ENCODE peak calls at places on chromosomes 12 and 14, in five cellular contexts. Z, O, D, Y and K are unnamed samples.

GRCh38 chr14:97578982-97579381 is 781.8 kb downstream of the VRK1 start:
- DNase-seq in Z (no peak), O (no peak), D (no peak), Y (no peak), K (no peak)

GRCh38 chr12:94615284-94616216 is 34.8 kb downstream of the TMCC3 start:
- DNase-seq in Z (no peak), O (peak), D (no peak), Y (peak), K (no peak)

GRCh38 chr14:64718762-64719161 is 14.5 kb downstream of the PLEKHG3 start:
- DNase-seq in Z (no peak), O (peak), D (no peak), Y (no peak), K (no peak)

GRCh38 chr14:20278414-20278813 is 27.3 kb downstream of the TTC5 start:
- DNase-seq in Z (no peak), O (peak), D (no peak), Y (peak), K (peak)

GRCh38 chr12:77559400-77560074 is 271.2 kb upstream of the NAV3 start:
- DNase-seq in Z (no peak), O (no peak), D (no peak), Y (peak), K (no peak)

GRCh38 chr14:68794130-68794855 is 1.4 kb upstream of the ZFP36L1 start:
- DNase-seq in Z (peak), O (peak), D (no peak), Y (peak), K (peak)

GRCh38 chr14:85214471-85214870 is 315.5 kb upstream of the FLRT2 start:
- DNase-seq in Z (no peak), O (peak), D (no peak), Y (no peak), K (no peak)

GRCh38 chr14:49908433-49908782 is 15.5 kb downstream of the ARF6 start:
- DNase-seq in Z (no peak), O (no peak), D (no peak), Y (no peak), K (no peak)

GRCh38 chr12:25155031-25155576 is 39.9 kb downstream of the DNAI7 start:
- DNase-seq in Z (peak), O (peak), D (no peak), Y (no peak), K (no peak)

GRCh38 chr14:105018414-105018813 is 2.5 kb downstream of the CDCA4 start:
- DNase-seq in Z (no peak), O (no peak), D (no peak), Y (no peak), K (no peak)

GRCh38 chr12:5548152-5548933 is 116.4 kb downstream of the NTF3 start:
- DNase-seq in Z (no peak), O (no peak), D (no peak), Y (no peak), K (no peak)

GRCh38 chr14:72617391-72618011 is 276.4 kb downstream of the DPF3 start:
- DNase-seq in Z (peak), O (peak), D (no peak), Y (peak), K (peak)

GRCh38 chr12:104519190-104519857 is 62.6 kb downstream of the CHST11 start:
- DNase-seq in Z (no peak), O (no peak), D (no peak), Y (no peak), K (no peak)

GRCh38 chr14:29900609-29901350 is 26.9 kb downstream of the PRKD1 start:
- DNase-seq in Z (no peak), O (no peak), D (no peak), Y (no peak), K (no peak)

GRCh38 chr14:25400607-25401206 is 350.8 kb upstream of the STXBP6 start:
- DNase-seq in Z (peak), O (peak), D (peak), Y (peak), K (no peak)

GRCh38 chr12:52506858-52507715 is 13.1 kb downstream of the KRT5 start:
- DNase-seq in Z (peak), O (peak), D (peak), Y (no peak), K (no peak)

GRCh38 chr14:100004392-100004791 is 60.8 kb upstream of the EVL start:
- DNase-seq in Z (no peak), O (no peak), D (no peak), Y (no peak), K (no peak)

GRCh38 chr12:119713551-119714031 is 45.7 kb downstream of the PRKAB1 start:
- DNase-seq in Z (no peak), O (no peak), D (peak), Y (no peak), K (no peak)

GRCh38 chr12:115203661-115204060 is 519.7 kb upstream of the TBX3 start:
- DNase-seq in Z (peak), O (peak), D (no peak), Y (no peak), K (no peak)

GRCh38 chr12:65948320-65949008 is 124.2 kb downstream of the HMGA2 start:
- DNase-seq in Z (peak), O (peak), D (no peak), Y (peak), K (peak)

GRCh38 chr14:31027847-31028246 is 1.7 kb upstream of the STRN3 start:
- DNase-seq in Z (no peak), O (no peak), D (no peak), Y (no peak), K (no peak)

GRCh38 chr12:70794131-70794530 is 126.4 kb downstream of the PTPRR start:
- DNase-seq in Z (no peak), O (no peak), D (no peak), Y (no peak), K (no peak)

GRCh38 chr14:50520947-50521815 is 11.2 kb downstream of the MAP4K5 start:
- DNase-seq in Z (peak), O (peak), D (no peak), Y (no peak), K (no peak)

GRCh38 chr12:64694130-64695078 is 64.8 kb downstream of the GNS start:
- DNase-seq in Z (no peak), O (no peak), D (no peak), Y (no peak), K (no peak)

GRCh38 chr14:73272393-73272792 is 35.1 kb downstream of the PAPLN start:
- DNase-seq in Z (no peak), O (no peak), D (no peak), Y (no peak), K (no peak)

GRCh38 chr14:26947265-26947664 is 349.4 kb upstream of the NOVA1 start:
- DNase-seq in Z (no peak), O (no peak), D (no peak), Y (no peak), K (no peak)

GRCh38 chr12:47811581-47812484 is 7.9 kb downstream of the HDAC7 start:
- DNase-seq in Z (peak), O (peak), D (no peak), Y (peak), K (peak)

GRCh38 chr12:106945261-106945851 is 10.4 kb upstream of the TMEM263 start:
- DNase-seq in Z (no peak), O (no peak), D (no peak), Y (no peak), K (no peak)

GRCh38 chr14:75429562-75429961 is 1.7 kb downstream of the JDP2 start:
- DNase-seq in Z (no peak), O (no peak), D (no peak), Y (no peak), K (no peak)

GRCh38 chr12:112823582-112824149 is 32.1 kb downstream of the RPH3A start:
- DNase-seq in Z (no peak), O (no peak), D (no peak), Y (no peak), K (no peak)

GRCh38 chr12:124975276-124975675 is 13.7 kb downstream of the DHX37 start:
- DNase-seq in Z (no peak), O (no peak), D (no peak), Y (no peak), K (no peak)

GRCh38 chr14:68366656-68367055 is 426.2 kb downstream of the ZFP36L1 start:
- DNase-seq in Z (no peak), O (no peak), D (no peak), Y (no peak), K (no peak)

GRCh38 chr14:33799705-33800269 is 151.1 kb downstream of the EGLN3 start:
- DNase-seq in Z (no peak), O (no peak), D (peak), Y (peak), K (peak)